ENCODE peak calls at places on chromosomes 1 and 21, in seven cellular contexts. J is uterus, K is adrenal gland, T is GM12878, E is heart left ventricle, P is HCT116, H is prostate gland. O is an unnamed sample. For H3K4me1, the result is how much of the 10 kb centered on the place peaks cover.

GRCh38 chr1:19055001-19055400 is 98.5 kb upstream of the IFFO2 start:
- DNase-seq in J (no peak), K (no peak), T (no peak), E (no peak), P (no peak), H (no peak), O (no peak)

GRCh38 chr1:31101147-31101502 is 35.6 kb upstream of the PUM1 start:
- DNase-seq in J (no peak), K (peak), T (no peak), E (no peak), P (no peak), H (no peak), O (no peak)

GRCh38 chr1:166814611-166815010 is 24.7 kb upstream of the POGK start:
- DNase-seq in J (no peak), K (no peak), T (no peak), E (no peak), P (no peak), H (no peak), O (peak)

GRCh38 chr1:21781971-21782867 is 730 bp downstream of the USP48 start:
- DNase-seq in J (peak), K (peak), T (peak), E (peak), P (no peak), H (peak), O (peak)

GRCh38 chr1:68644521-68644920 is 147.6 kb upstream of the DEPDC1 start:
- DNase-seq in J (no peak), K (no peak), T (no peak), E (no peak), P (no peak), H (no peak), O (no peak)

GRCh38 chr1:59173721-59174120 is 123.2 kb upstream of the FGGY start:
- DNase-seq in J (peak), K (no peak), T (no peak), E (no peak), P (no peak), H (no peak), O (no peak)

GRCh38 chr1:111789077-111789476 is 33.4 kb downstream of the DDX20 start:
- DNase-seq in J (no peak), K (no peak), T (no peak), E (no peak), P (no peak), H (no peak), O (no peak)

GRCh38 chr1:57024855-57025254 is 59.0 kb upstream of the C8B start:
- DNase-seq in J (no peak), K (no peak), T (no peak), E (no peak), P (no peak), H (no peak), O (peak)

GRCh38 chr1:186295980-186296379 is 79.1 kb downstream of the TPR start:
- DNase-seq in J (no peak), K (no peak), T (no peak), E (no peak), P (no peak), H (no peak), O (no peak)

GRCh38 chr1:66542811-66543767 is 9.1 kb downstream of the SGIP1 start:
- DNase-seq in J (peak), K (peak), T (no peak), E (peak), P (peak), H (peak), O (peak)

GRCh38 chr1:110203021-110203661 is 7.0 kb upstream of the KCNC4 start:
- DNase-seq in J (peak), K (peak), T (peak), E (no peak), P (peak), H (peak), O (peak)

GRCh38 chr1:157697781-157698569 is 2.6 kb downstream of the FCRL3 start:
- DNase-seq in J (no peak), K (no peak), T (no peak), E (no peak), P (no peak), H (no peak), O (no peak)

GRCh38 chr1:16724718-16725438 is 15.4 kb upstream of the RNU1-4 start:
- DNase-seq in J (no peak), K (no peak), T (no peak), E (peak), P (no peak), H (peak), O (no peak)

GRCh38 chr1:39230261-39231190 is 26.0 kb downstream of the MACF1 start:
- DNase-seq in J (no peak), K (peak), T (peak), E (no peak), P (no peak), H (peak), O (no peak)

GRCh38 chr1:9652379-9653194 is 1.1 kb downstream of the PIK3CD start:
- DNase-seq in J (no peak), K (no peak), T (no peak), E (peak), P (no peak), H (no peak), O (no peak)

GRCh38 chr21:33761104-33762036 is 119.1 kb downstream of the ITSN1 start:
- DNase-seq in J (peak), K (peak), T (no peak), E (no peak), P (peak), H (no peak), O (peak)

GRCh38 chr1:215749423-215749822 is 182.3 kb downstream of the KCTD3 start:
- DNase-seq in J (no peak), K (no peak), T (no peak), E (no peak), P (no peak), H (no peak), O (no peak)

GRCh38 chr1:204241914-204242313 is 28.1 kb upstream of the GOLT1A start:
- DNase-seq in J (no peak), K (no peak), T (no peak), E (no peak), P (no peak), H (no peak), O (no peak)

GRCh38 chr1:240245629-240246020 is 153.9 kb downstream of the FMN2 start:
- DNase-seq in J (no peak), K (no peak), T (no peak), E (no peak), P (no peak), H (no peak), O (no peak)

GRCh38 chr1:8733463-8733862 is 84.0 kb downstream of the RERE start:
- DNase-seq in J (no peak), K (peak), T (no peak), E (no peak), P (no peak), H (peak), O (peak)

GRCh38 chr1:22889213-22889827 is 83.3 kb downstream of the LACTBL1 start:
- DNase-seq in J (no peak), K (peak), T (no peak), E (no peak), P (peak), H (peak), O (peak)

GRCh38 chr1:40064797-40065492 is 24.4 kb downstream of the CAP1 start:
- DNase-seq in J (no peak), K (no peak), T (peak), E (no peak), P (no peak), H (no peak), O (no peak)

GRCh38 chr21:35075546-35075945 is 26.4 kb upstream of the RUNX1 start:
- DNase-seq in J (no peak), K (peak), T (no peak), E (no peak), P (no peak), H (no peak), O (no peak)

GRCh38 chr1:201954263-201955008 is 867 bp upstream of the TIMM17A start:
- DNase-seq in J (no peak), K (no peak), T (no peak), E (no peak), P (no peak), H (no peak), O (peak)

GRCh38 chr1:222546548-222547259 is 1.2 kb downstream of the HHIPL2 start:
- DNase-seq in J (no peak), K (peak), T (no peak), E (no peak), P (no peak), H (no peak), O (peak)

GRCh38 chr21:15275615-15276228 is 210.9 kb upstream of the NRIP1 start:
- DNase-seq in J (no peak), K (no peak), T (no peak), E (no peak), P (no peak), H (no peak), O (no peak)

GRCh38 chr1:183272390-183272801 is 86.3 kb downstream of the LAMC2 start:
- DNase-seq in J (no peak), K (no peak), T (no peak), E (no peak), P (no peak), H (no peak), O (no peak)

GRCh38 chr1:88825721-88826120 is 65.6 kb downstream of the GTF2B start:
- DNase-seq in J (no peak), K (no peak), T (no peak), E (no peak), P (no peak), H (no peak), O (no peak)

GRCh38 chr1:80961464-80962190 is 839.1 kb upstream of the ADGRL2 start:
- DNase-seq in J (no peak), K (no peak), T (no peak), E (no peak), P (no peak), H (no peak), O (no peak)

GRCh38 chr1:231857609-231858008 is 231.0 kb downstream of the DISC1 start:
- DNase-seq in J (no peak), K (no peak), T (no peak), E (no peak), P (no peak), H (no peak), O (peak)

GRCh38 chr1:158246650-158247049 is 7.6 kb upstream of the CD1A start:
- DNase-seq in J (no peak), K (no peak), T (no peak), E (no peak), P (peak), H (no peak), O (no peak)

GRCh38 chr1:198359024-198359653 is 181.3 kb downstream of the ATP6V1G3 start:
- DNase-seq in J (no peak), K (no peak), T (no peak), E (no peak), P (peak), H (no peak), O (no peak)

GRCh38 chr1:89633745-89634625 is 1.1 kb downstream of the LRRC8C start:
- DNase-seq in J (peak), K (peak), T (no peak), E (no peak), P (no peak), H (no peak), O (no peak)

GRCh38 chr1:145961109-145961424 is 3.2 kb upstream of the LIX1L start:
- DNase-seq in J (no peak), K (no peak), T (no peak), E (peak), P (no peak), H (no peak), O (no peak)

GRCh38 chr1:53449026-53449425 is 10.2 kb upstream of the DMRTB1 start:
- DNase-seq in J (no peak), K (no peak), T (no peak), E (no peak), P (no peak), H (no peak), O (no peak)

GRCh38 chr1:234933031-234933430 is 195.6 kb downstream of the TOMM20 start:
- DNase-seq in J (no peak), K (peak), T (no peak), E (peak), P (no peak), H (no peak), O (peak)
- H3K4me3 ChIP-seq in J (no peak), K (no peak), T (peak), E (no peak), P (no peak), H (no peak), O (no peak)

DNA sequence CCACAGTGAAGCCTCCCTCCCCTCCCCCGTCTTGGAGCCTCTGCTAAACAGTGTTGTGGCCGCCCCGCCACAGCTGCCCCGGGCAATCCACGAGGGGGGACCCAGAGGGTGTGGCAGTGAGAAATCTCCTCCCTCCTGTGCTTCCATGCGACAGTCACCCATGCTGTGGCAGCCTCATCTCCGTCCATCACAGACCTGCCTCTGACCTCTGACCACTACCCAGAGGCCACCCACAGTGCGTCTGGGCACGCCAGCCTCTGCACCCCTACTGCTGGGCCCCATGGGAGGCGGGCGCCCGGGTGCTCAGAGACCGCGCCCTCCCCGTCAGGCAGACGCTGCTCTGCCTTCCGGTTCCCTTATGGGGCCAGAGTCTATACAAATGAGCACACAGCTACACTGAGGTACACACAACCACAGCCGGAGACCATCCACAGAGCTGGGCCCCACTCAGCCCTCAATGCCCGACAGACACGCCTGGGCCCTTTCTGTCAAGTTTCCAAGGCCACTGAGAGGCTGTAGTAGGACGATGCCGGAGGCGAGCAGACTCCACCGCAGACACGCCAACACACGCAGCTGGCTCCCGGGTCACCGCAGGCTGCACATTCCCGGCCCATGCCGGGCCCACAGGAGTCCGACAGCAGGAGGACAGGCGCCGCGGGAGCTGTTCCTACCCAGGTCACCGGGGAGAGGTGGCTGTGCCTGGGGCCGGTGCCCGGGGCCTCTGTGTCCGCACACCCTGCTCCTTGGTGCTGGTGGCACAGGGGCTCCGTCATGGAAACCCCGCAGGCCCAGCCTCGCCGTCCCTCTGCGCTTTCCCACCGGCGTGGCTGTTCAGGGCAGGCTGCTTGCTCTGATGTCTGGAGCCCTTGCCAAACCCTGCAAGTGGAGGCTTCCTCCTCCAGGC is 23.9 kb upstream of the TMEM52 start:
- DNase-seq in J (no peak), K (no peak), T (no peak), E (no peak), P (no peak), H (no peak), O (no peak)
- TF ChIP-seq POLR2A in J (no peak), K (no peak), T (no peak), E (no peak), P (no peak), H (no peak), O (no peak)

GRCh38 chr1:4027008-4027407 is 126.9 kb upstream of the C1orf174 start:
- DNase-seq in J (no peak), K (no peak), T (no peak), E (no peak), P (no peak), H (no peak), O (no peak)

GRCh38 chr1:4028139-4028501 is 128.0 kb upstream of the C1orf174 start:
- DNase-seq in J (no peak), K (no peak), T (no peak), E (no peak), P (no peak), H (no peak), O (no peak)

GRCh38 chr1:4032571-4032970 is 132.5 kb upstream of the C1orf174 start:
- DNase-seq in J (no peak), K (no peak), T (no peak), E (no peak), P (no peak), H (no peak), O (no peak)

GRCh38 chr1:4027492-4028138 is 127.5 kb upstream of the C1orf174 start:
- DNase-seq in J (no peak), K (no peak), T (peak), E (no peak), P (no peak), H (no peak), O (peak)

GRCh38 chr1:4029376-4029775 is 129.3 kb upstream of the C1orf174 start:
- DNase-seq in J (no peak), K (no peak), T (no peak), E (no peak), P (no peak), H (no peak), O (no peak)
- H3K4me1 ChIP-seq in J (under half), K (under half), T (under half), E (under half), P (under half), H (under half), O (under half)

DNA sequence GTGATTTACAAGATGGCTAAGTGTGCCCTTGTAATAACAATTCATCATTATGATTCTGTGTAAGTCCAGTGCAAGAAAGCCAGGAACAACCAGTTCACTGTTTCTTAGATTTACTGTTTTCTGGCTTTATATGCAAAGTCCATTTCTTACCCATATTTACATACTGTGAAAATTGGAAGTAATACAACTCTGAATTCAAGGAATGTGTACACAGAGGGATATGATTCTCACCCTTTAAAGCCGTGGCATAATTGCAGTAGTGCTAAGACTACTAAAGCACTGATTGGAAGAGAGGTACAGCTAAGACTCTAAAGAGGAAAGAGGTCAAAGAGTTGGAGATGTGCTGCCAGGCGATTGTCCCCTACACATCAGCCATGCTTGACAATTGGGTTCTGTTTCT is 8.9 kb downstream of the KCNT2 start:
- DNase-seq in J (no peak), K (no peak), T (no peak), E (no peak), P (no peak), H (no peak), O (no peak)
- H3K4me3 ChIP-seq in J (no peak), K (no peak), T (no peak), E (no peak), P (no peak), H (no peak), O (no peak)

DNA sequence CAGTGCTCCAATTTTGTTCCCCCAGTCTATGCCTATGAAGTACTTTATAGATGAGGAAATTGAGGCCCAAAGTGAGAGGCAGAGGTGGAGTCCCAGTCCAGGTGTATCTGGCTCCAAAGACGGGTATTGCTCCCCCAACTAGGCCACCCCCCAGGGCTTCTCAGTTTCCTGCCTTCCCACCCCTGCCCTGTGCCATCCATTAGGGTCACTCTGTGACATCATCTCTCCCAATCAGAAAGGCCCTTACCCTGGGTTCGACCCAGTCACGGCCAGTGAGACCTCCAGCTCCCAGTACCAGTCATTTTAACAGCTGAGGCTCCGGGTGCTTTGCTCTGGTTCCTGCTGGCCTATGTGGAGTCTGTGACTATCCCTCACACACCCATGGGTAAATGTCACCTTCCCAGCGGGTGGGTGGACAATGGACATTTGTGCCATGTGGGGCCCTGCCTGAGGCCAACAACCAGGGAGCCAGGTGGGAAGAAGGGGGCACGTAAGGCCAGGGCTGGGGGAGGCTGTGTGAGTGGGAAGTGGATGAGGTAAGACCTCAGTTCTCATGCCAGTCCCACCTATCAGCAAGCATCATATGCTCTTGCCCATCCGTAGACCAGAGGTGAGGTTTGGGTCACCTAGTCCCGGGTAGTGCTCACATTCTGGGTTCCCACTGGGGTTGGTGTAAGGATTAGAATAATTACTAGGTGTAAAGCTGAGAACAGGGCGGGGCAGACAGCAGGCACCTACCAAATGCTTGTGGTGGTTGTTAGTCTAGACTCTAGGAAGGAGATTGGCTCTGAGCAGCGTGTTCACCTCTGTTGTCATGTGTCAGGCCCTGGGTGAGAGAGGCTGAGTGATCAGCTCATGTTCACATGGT is 685.9 kb downstream of the MATN1 start:
- DNase-seq in J (no peak), K (no peak), T (no peak), E (no peak), P (no peak), H (no peak), O (no peak)
- TF ChIP-seq POLR2A in J (no peak), K (no peak), T (no peak), E (no peak), P (no peak), H (no peak), O (no peak)

GRCh38 chr1:226987623-226988336 is 47.7 kb downstream of the COQ8A start:
- DNase-seq in J (no peak), K (no peak), T (no peak), E (no peak), P (no peak), H (no peak), O (no peak)
- H3K4me1 ChIP-seq in J (under half), K (under half), T (under half), E (half or more), P (under half), H (under half), O (under half)

DNA sequence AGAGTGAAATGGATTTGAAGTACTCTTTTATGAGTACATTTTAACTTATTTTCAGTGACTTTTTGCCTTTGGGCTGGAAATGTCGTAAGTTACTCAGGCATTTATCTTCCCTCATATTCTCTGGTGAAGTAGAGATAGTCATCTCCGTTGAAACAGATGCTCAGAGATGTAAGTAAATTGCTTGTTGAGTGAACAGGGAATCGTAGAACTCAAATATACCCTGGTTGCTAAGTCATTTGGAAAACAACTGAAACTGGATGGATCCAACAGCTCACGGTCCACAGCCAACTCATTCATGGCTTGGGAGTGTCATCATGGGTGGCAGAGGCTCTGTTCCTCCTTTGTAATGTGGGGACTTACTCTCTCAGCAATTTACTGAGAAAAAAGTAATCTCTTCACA is 107.2 kb downstream of the LEPR start:
- DNase-seq in J (no peak), K (no peak), T (no peak), E (no peak), P (no peak), H (no peak), O (no peak)
- H3K4me3 ChIP-seq in J (peak), K (no peak), T (no peak), E (peak), P (no peak), H (no peak), O (no peak)

GRCh38 chr1:236066054-236066453 is 1.2 kb upstream of the NID1 start:
- DNase-seq in J (no peak), K (peak), T (no peak), E (no peak), P (no peak), H (no peak), O (no peak)
- TF ChIP-seq POLR2A in J (no peak), K (no peak), T (no peak), E (no peak), P (no peak), H (no peak), O (no peak)

GRCh38 chr1:153544453-153545066 is 1.0 kb downstream of the S100A4 start:
- DNase-seq in J (no peak), K (no peak), T (no peak), E (no peak), P (no peak), H (no peak), O (no peak)
- H3K4me1 ChIP-seq in J (under half), K (under half), T (under half), E (half or more), P (half or more), H (under half), O (half or more)